ENCODE peak calls at places on chromosomes 4 and X, in six cellular contexts. One of them, this sample, is unnamed.

GRCh38 chrX:153635788-153636668 is 11.0 kb upstream of the DUSP9 start:
- DNase-seq in sigmoid colon: peak; percentile 50
- DNase-seq in A549: peak; percentile 69
- DNase-seq in transverse colon: no peak
- DNase-seq in ovary: no peak
- DNase-seq in tibial nerve: no peak
- DNase-seq in this sample: no peak

GRCh38 chrX:104621781-104622180 is 55.8 kb downstream of the IL1RAPL2 start:
- DNase-seq in transverse colon: no peak
- DNase-seq in sigmoid colon: no peak
- DNase-seq in A549: no peak
- DNase-seq in ovary: no peak
- DNase-seq in tibial nerve: no peak
- DNase-seq in this sample: no peak

GRCh38 chr4:1357356-1358248 is 10.6 kb downstream of the UVSSA start:
- DNase-seq in transverse colon: no peak
- DNase-seq in ovary: no peak
- DNase-seq in A549: no peak
- DNase-seq in sigmoid colon: no peak
- DNase-seq in tibial nerve: no peak
- DNase-seq in this sample: no peak

GRCh38 chrX:138754861-138755260 is 43.3 kb upstream of the FGF13 start:
- DNase-seq in sigmoid colon: no peak
- DNase-seq in A549: no peak
- DNase-seq in ovary: no peak
- DNase-seq in transverse colon: no peak
- DNase-seq in tibial nerve: no peak
- DNase-seq in this sample: no peak

GRCh38 chrX:41035582-41035981 is 49.7 kb upstream of the USP9X start:
- DNase-seq in transverse colon: no peak
- DNase-seq in tibial nerve: no peak
- DNase-seq in sigmoid colon: no peak
- DNase-seq in ovary: no peak
- DNase-seq in A549: no peak
- DNase-seq in this sample: no peak

GRCh38 chr4:15765910-15766703 is 12.0 kb upstream of the CD38 start:
- DNase-seq in ovary: no peak
- DNase-seq in A549: no peak
- DNase-seq in sigmoid colon: no peak
- DNase-seq in tibial nerve: no peak
- DNase-seq in transverse colon: peak; percentile 28
- DNase-seq in this sample: no peak

GRCh38 chr4:137819964-137820383 is 287.7 kb upstream of the PCDH18 start:
- DNase-seq in ovary: no peak
- DNase-seq in tibial nerve: no peak
- DNase-seq in A549: peak; percentile 53
- DNase-seq in transverse colon: no peak
- DNase-seq in sigmoid colon: no peak
- DNase-seq in this sample: no peak

GRCh38 chrX:120334137-120334536 is 22.9 kb upstream of the TMEM255A start:
- DNase-seq in transverse colon: no peak
- DNase-seq in sigmoid colon: no peak
- DNase-seq in tibial nerve: no peak
- DNase-seq in ovary: no peak
- DNase-seq in A549: no peak
- DNase-seq in this sample: no peak

GRCh38 chr4:85955614-85956295 is 404.1 kb downstream of the MAPK10 start:
- DNase-seq in tibial nerve: no peak
- DNase-seq in transverse colon: no peak
- DNase-seq in ovary: no peak
- DNase-seq in A549: no peak
- DNase-seq in sigmoid colon: no peak
- DNase-seq in this sample: no peak

GRCh38 chr4:121026034-121026433 is 46.3 kb downstream of the NDNF start:
- DNase-seq in ovary: no peak
- DNase-seq in A549: no peak
- DNase-seq in transverse colon: no peak
- DNase-seq in tibial nerve: no peak
- DNase-seq in sigmoid colon: no peak
- DNase-seq in this sample: no peak

GRCh38 chr4:121030151-121030550 is 42.2 kb downstream of the NDNF start:
- DNase-seq in transverse colon: no peak
- DNase-seq in A549: no peak
- DNase-seq in ovary: no peak
- DNase-seq in sigmoid colon: no peak
- DNase-seq in tibial nerve: no peak
- DNase-seq in this sample: no peak

GRCh38 chr4:121030711-121031110 is 41.6 kb downstream of the NDNF start:
- DNase-seq in A549: no peak
- DNase-seq in tibial nerve: no peak
- DNase-seq in ovary: no peak
- DNase-seq in transverse colon: no peak
- DNase-seq in sigmoid colon: no peak
- DNase-seq in this sample: no peak

GRCh38 chr4:121025540-121025939 is 46.8 kb downstream of the NDNF start:
- DNase-seq in sigmoid colon: no peak
- DNase-seq in ovary: no peak
- DNase-seq in transverse colon: no peak
- DNase-seq in tibial nerve: no peak
- DNase-seq in A549: no peak
- DNase-seq in this sample: no peak
- TF ChIP-seq EP300 in sigmoid colon: no peak
- TF ChIP-seq EP300 in ovary: no peak
- TF ChIP-seq EP300 in transverse colon: no peak
- TF ChIP-seq EP300 in tibial nerve: no peak
- TF ChIP-seq EP300 in A549: no peak
- TF ChIP-seq EP300 in this sample: no peak

DNA sequence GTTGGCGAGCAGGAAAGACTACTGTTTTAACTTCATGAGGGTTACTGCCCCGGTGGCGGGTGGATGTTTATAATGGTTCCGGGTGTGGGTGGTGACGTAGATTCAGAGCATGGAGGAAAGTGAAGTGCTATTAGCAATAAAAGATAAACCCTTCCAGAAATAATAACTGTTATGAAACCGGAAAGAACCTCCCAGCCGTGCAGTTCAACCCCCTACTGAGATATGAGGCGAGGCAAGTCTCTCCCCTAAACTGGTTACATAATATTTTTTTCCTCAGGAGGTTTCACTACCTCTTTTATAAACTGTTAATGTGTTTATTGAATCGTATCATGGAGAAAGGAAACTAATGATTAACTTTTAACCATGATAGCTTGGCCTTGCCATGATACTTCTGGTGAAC is 33.9 kb upstream of the STIM2 start:
- DNase-seq in ovary: peak; percentile 47
- DNase-seq in tibial nerve: no peak
- DNase-seq in transverse colon: peak; percentile 44
- DNase-seq in sigmoid colon: no peak
- DNase-seq in A549: peak; percentile 12
- DNase-seq in this sample: no peak
- TF ChIP-seq EP300 in ovary: no peak
- TF ChIP-seq EP300 in tibial nerve: no peak
- TF ChIP-seq EP300 in transverse colon: no peak
- TF ChIP-seq EP300 in sigmoid colon: no peak
- TF ChIP-seq EP300 in A549: no peak
- TF ChIP-seq EP300 in this sample: no peak

DNA sequence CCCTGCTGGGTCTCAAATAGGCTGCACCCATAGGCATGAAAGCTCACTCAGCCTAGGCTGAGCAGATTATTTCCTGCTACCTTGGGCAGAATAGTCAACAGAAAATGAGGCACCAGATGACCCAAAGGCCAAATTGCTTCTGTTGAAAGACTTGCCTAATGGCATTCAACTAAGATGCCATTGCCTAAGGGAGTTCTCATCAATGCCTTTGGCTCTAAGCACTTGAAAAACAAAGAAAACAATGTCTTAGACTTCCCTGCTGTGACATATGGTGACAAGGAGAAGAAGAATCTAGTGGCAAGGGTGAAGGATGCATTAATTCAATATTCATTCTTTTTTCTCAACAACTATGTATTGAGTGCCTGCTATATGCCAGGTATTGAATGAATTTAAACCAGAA is 25.7 kb upstream of the PCDH19 start:
- DNase-seq in A549: no peak
- DNase-seq in sigmoid colon: no peak
- DNase-seq in transverse colon: no peak
- DNase-seq in tibial nerve: no peak
- DNase-seq in ovary: no peak
- DNase-seq in this sample: no peak
- TF ChIP-seq EP300 in A549: no peak
- TF ChIP-seq EP300 in sigmoid colon: no peak
- TF ChIP-seq EP300 in transverse colon: no peak
- TF ChIP-seq EP300 in tibial nerve: no peak
- TF ChIP-seq EP300 in ovary: no peak
- TF ChIP-seq EP300 in this sample: no peak

GRCh38 chr4:4541661-4542570 is at the start of gene STX18:
- DNase-seq in transverse colon: peak; percentile 90
- DNase-seq in ovary: peak; percentile 87
- DNase-seq in tibial nerve: peak; percentile 41
- DNase-seq in sigmoid colon: peak; percentile 92
- DNase-seq in A549: peak; percentile 88
- DNase-seq in this sample: peak; percentile 95
- TF ChIP-seq EP300 in transverse colon: no peak
- TF ChIP-seq EP300 in ovary: no peak
- TF ChIP-seq EP300 in tibial nerve: no peak
- TF ChIP-seq EP300 in sigmoid colon: peak; percentile 32
- TF ChIP-seq EP300 in A549: no peak
- TF ChIP-seq EP300 in this sample: no peak

GRCh38 chr4:113467581-113467980 is 294.0 kb downstream of the CAMK2D start:
- DNase-seq in transverse colon: no peak
- DNase-seq in ovary: no peak
- DNase-seq in sigmoid colon: no peak
- DNase-seq in tibial nerve: no peak
- DNase-seq in A549: no peak
- DNase-seq in this sample: no peak

GRCh38 chr4:113471141-113471860 is 290.2 kb downstream of the CAMK2D start:
- DNase-seq in transverse colon: no peak
- DNase-seq in tibial nerve: no peak
- DNase-seq in A549: no peak
- DNase-seq in sigmoid colon: no peak
- DNase-seq in ovary: no peak
- DNase-seq in this sample: no peak

GRCh38 chr4:113469926-113470325 is 291.6 kb downstream of the CAMK2D start:
- DNase-seq in tibial nerve: no peak
- DNase-seq in transverse colon: no peak
- DNase-seq in A549: no peak
- DNase-seq in ovary: no peak
- DNase-seq in sigmoid colon: no peak
- DNase-seq in this sample: no peak

GRCh38 chr4:113469023-113469390 is 292.5 kb downstream of the CAMK2D start:
- DNase-seq in tibial nerve: no peak
- DNase-seq in ovary: no peak
- DNase-seq in A549: no peak
- DNase-seq in transverse colon: no peak
- DNase-seq in sigmoid colon: no peak
- DNase-seq in this sample: no peak

GRCh38 chr4:113468165-113469022 is 293.1 kb downstream of the CAMK2D start:
- DNase-seq in A549: peak; percentile 79
- DNase-seq in sigmoid colon: peak; percentile 95
- DNase-seq in transverse colon: peak; percentile 68
- DNase-seq in tibial nerve: peak; percentile 56
- DNase-seq in ovary: peak; percentile 65
- DNase-seq in this sample: peak; percentile 93
- TF ChIP-seq EP300 in A549: peak; percentile 38
- TF ChIP-seq EP300 in sigmoid colon: peak; percentile 92
- TF ChIP-seq EP300 in transverse colon: peak; percentile 51
- TF ChIP-seq EP300 in tibial nerve: peak; percentile 34
- TF ChIP-seq EP300 in ovary: no peak
- TF ChIP-seq EP300 in this sample: peak; percentile 28

DNA sequence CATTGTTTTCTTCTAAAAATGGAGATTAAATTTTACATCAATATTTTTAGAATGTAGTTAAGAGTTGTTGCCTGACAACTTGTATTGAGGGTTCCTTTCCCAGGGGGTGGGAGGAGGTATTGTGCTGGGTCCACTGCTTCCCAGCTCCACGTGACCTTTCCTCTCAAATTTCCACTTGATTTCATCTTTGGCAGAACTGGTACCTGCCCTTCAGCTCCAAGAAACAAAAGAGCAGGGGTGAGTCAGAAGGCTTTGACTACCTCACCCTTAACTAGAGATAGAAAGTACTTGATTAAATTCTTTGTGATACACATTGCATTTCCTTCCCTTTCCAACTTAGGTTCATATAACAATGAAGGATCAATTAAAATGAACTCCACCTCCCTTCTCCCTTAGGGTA is 19.7 kb downstream of the TRIM2 start:
- DNase-seq in transverse colon: no peak
- DNase-seq in A549: no peak
- DNase-seq in sigmoid colon: no peak
- DNase-seq in tibial nerve: no peak
- DNase-seq in ovary: no peak
- DNase-seq in this sample: no peak
- TF ChIP-seq EP300 in transverse colon: no peak
- TF ChIP-seq EP300 in A549: no peak
- TF ChIP-seq EP300 in sigmoid colon: no peak
- TF ChIP-seq EP300 in tibial nerve: no peak
- TF ChIP-seq EP300 in ovary: no peak
- TF ChIP-seq EP300 in this sample: no peak

GRCh38 chr4:150318971-150319370 is 240.7 kb downstream of the DCLK2 start:
- DNase-seq in ovary: no peak
- DNase-seq in transverse colon: no peak
- DNase-seq in A549: no peak
- DNase-seq in tibial nerve: no peak
- DNase-seq in sigmoid colon: no peak
- DNase-seq in this sample: no peak
- TF ChIP-seq EP300 in ovary: no peak
- TF ChIP-seq EP300 in transverse colon: no peak
- TF ChIP-seq EP300 in A549: no peak
- TF ChIP-seq EP300 in tibial nerve: no peak
- TF ChIP-seq EP300 in sigmoid colon: no peak
- TF ChIP-seq EP300 in this sample: no peak

DNA sequence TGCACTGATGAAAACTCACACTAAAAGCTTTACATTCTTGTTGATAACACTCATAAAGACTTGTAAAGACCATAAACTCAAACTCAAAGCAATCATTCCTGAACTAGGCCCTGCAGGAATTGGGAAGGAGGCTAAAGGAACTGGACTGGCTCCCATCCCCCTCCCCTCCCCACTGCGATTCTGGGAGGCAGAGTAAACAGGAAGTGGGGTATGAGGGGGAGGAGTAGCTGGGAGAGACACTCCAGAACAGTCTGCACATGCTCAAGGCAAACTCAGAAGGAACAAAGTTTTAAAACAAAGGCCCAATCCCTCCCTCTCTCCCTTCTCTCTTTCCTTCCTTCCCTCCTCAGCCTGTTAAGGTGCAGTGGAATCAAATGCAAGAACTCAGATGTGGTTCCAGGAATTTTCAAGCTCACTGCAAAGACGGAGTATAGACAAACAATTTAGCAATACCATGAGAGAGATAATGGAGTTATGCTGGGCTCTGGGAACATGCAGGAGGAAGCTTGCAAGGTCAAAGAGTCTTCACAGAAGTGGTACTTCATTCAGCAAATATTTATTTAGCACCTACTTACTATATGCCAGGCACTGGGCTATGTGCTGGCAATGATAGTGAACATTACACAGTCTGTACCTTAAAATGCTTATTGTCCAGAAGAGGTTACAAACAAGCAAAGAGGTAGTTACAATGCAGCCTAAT is 15.9 kb downstream of the MID1IP1 start:
- DNase-seq in tibial nerve: no peak
- DNase-seq in ovary: peak; percentile 74
- DNase-seq in A549: peak; percentile 23
- DNase-seq in transverse colon: peak; percentile 68
- DNase-seq in sigmoid colon: peak; percentile 73
- DNase-seq in this sample: no peak
- TF ChIP-seq EP300 in tibial nerve: no peak
- TF ChIP-seq EP300 in ovary: no peak
- TF ChIP-seq EP300 in A549: no peak
- TF ChIP-seq EP300 in transverse colon: no peak
- TF ChIP-seq EP300 in sigmoid colon: no peak
- TF ChIP-seq EP300 in this sample: no peak

GRCh38 chr4:107258359-107258758 is 222.2 kb upstream of the DKK2 start:
- DNase-seq in tibial nerve: no peak
- DNase-seq in sigmoid colon: no peak
- DNase-seq in A549: no peak
- DNase-seq in ovary: no peak
- DNase-seq in transverse colon: no peak
- DNase-seq in this sample: no peak
- TF ChIP-seq EP300 in tibial nerve: no peak
- TF ChIP-seq EP300 in sigmoid colon: no peak
- TF ChIP-seq EP300 in A549: no peak
- TF ChIP-seq EP300 in ovary: no peak
- TF ChIP-seq EP300 in transverse colon: no peak
- TF ChIP-seq EP300 in this sample: no peak